ENCODE peak calls at places on chromosomes 4 and X, in ten cellular contexts. I is activated CD8-positive, alpha-beta memory T cell treated with anti-CD3 and anti-CD28 coated beads, Interleukin-2, amount 50 U/mL, for 48 hours; U is smooth muscle cell of the brain vasculature; H is NCI-H460; K is fibroblast of pulmonary artery; J is CD4-positive, alpha-beta T cell; T is activated naive CD8-positive, alpha-beta T cell treated with anti-CD3 and anti-CD28 coated beads, Interleukin-2, amount 50 U/mL, for 24 hours; R is ELR; F is T follicular helper cell; Y is WTC11. B is an unnamed sample.

GRCh38 chr4:85773372-85773771 is 298.4 kb downstream of the ARHGAP24 start:
- DNase-seq in J (no peak), K (no peak), F (no peak), I (no peak), T (no peak), R (no peak), Y (no peak), H (no peak), U (no peak), B (no peak)

GRCh38 chr4:82287720-82288119 is 86.1 kb downstream of the HNRNPD start:
- DNase-seq in F (no peak), U (no peak), I (no peak), R (no peak), T (no peak), H (no peak), J (no peak), K (no peak), Y (no peak), B (no peak)

GRCh38 chrX:8728932-8729331 is 3.0 kb downstream of the ANOS1 start:
- DNase-seq in Y (no peak), R (no peak), F (no peak), H (no peak), K (no peak), I (no peak), J (no peak), U (no peak), T (no peak), B (no peak)

GRCh38 chr4:117474987-117475386 is 389.6 kb upstream of the TRAM1L1 start:
- DNase-seq in F (no peak), R (no peak), H (no peak), T (no peak), U (no peak), I (no peak), J (no peak), K (no peak), Y (no peak), B (no peak)

GRCh38 chrX:47623540-47624027 is 3.9 kb upstream of the SYN1 start:
- DNase-seq in R (peak; percentile 79), J (peak; percentile 18), F (peak; percentile 40), K (peak; percentile 82), I (no peak), T (peak; percentile 34), U (no peak), Y (peak; percentile 81), H (peak; percentile 57), B (peak; percentile 39)

GRCh38 chr4:165331823-165332222 is 4.4 kb downstream of the MSMO1 start:
- DNase-seq in F (no peak), U (no peak), J (no peak), Y (no peak), H (no peak), I (no peak), K (no peak), R (no peak), T (no peak), B (no peak)

GRCh38 chrX:46727445-46727844 is 31.5 kb downstream of the SLC9A7 start:
- DNase-seq in U (no peak), Y (no peak), F (no peak), J (no peak), T (no peak), K (peak; percentile 27), I (no peak), R (no peak), H (no peak), B (no peak)

GRCh38 chrX:153926863-153927685 is 1.0 kb upstream of the ARHGAP4 start:
- DNase-seq in Y (no peak), R (peak; percentile 35), I (peak; percentile 77), J (peak; percentile 70), F (peak; percentile 77), H (peak; percentile 23), U (no peak), T (peak; percentile 72), K (peak; percentile 57), B (peak; percentile 63)

GRCh38 chr4:4864940-4865704 is 5.7 kb downstream of the MSX1 start:
- DNase-seq in T (no peak), H (no peak), Y (peak; percentile 47), I (no peak), U (no peak), F (no peak), R (no peak), J (no peak), K (no peak), B (no peak)

GRCh38 chr4:40576651-40577480 is 52.8 kb downstream of the RBM47 start:
- DNase-seq in I (no peak), Y (no peak), R (peak; percentile 92), F (no peak), K (peak; percentile 95), U (no peak), J (no peak), H (peak; percentile 32), T (peak; percentile 14), B (no peak)

GRCh38 chr4:74944354-74944793 is 11.5 kb downstream of the PARM1 start:
- DNase-seq in Y (no peak), I (no peak), H (peak; percentile 36), F (no peak), T (no peak), R (no peak), K (no peak), J (no peak), U (no peak), B (no peak)

GRCh38 chr4:129822708-129823504 is 727.0 kb downstream of the C4orf33 start:
- DNase-seq in R (peak; percentile 13), H (peak; percentile 13), K (peak; percentile 46), Y (no peak), F (no peak), T (no peak), I (no peak), J (no peak), U (no peak), B (no peak)

GRCh38 chrX:24890677-24891076 is 125.1 kb downstream of the ARX start:
- DNase-seq in R (no peak), F (no peak), T (no peak), U (no peak), K (no peak), I (no peak), Y (no peak), J (no peak), H (no peak), B (no peak)

GRCh38 chr4:129515356-129515755 is 419.4 kb downstream of the C4orf33 start:
- DNase-seq in I (no peak), F (no peak), R (no peak), T (no peak), H (no peak), K (peak; percentile 42), U (no peak), J (no peak), Y (no peak), B (no peak)

GRCh38 chr4:94889961-94890360 is 132.2 kb downstream of the BMPR1B start:
- DNase-seq in T (no peak), R (no peak), U (no peak), Y (no peak), F (no peak), J (no peak), K (peak; percentile 54), I (no peak), H (no peak), B (no peak)

GRCh38 chrX:106177106-106177981 is 9.2 kb downstream of the PWWP3B start:
- DNase-seq in J (no peak), K (peak; percentile 86), Y (peak; percentile 81), I (no peak), H (no peak), U (peak; percentile 72), T (no peak), F (no peak), R (no peak), B (no peak)

GRCh38 chrX:6732101-6732500 is 197.2 kb upstream of the VCX3A start:
- DNase-seq in H (no peak), R (no peak), U (no peak), I (no peak), T (no peak), J (no peak), K (no peak), Y (no peak), F (no peak), B (no peak)

GRCh38 chr4:107603430-107603829 is 116.6 kb downstream of the PAPSS1 start:
- DNase-seq in Y (no peak), F (no peak), I (no peak), J (no peak), U (no peak), K (peak; percentile 20), H (no peak), R (peak; percentile 2), T (no peak), B (no peak)

GRCh38 chr4:52425751-52426326 is 233.3 kb downstream of the USP46 start:
- DNase-seq in T (no peak), K (no peak), Y (no peak), I (no peak), R (no peak), F (no peak), U (no peak), J (no peak), H (no peak), B (no peak)